ENCODE peak calls at places on chromosomes 5 and 9, in six cellular contexts. W, A, G, E, D and K are unnamed samples.

GRCh38 chr9:95769473-95769872 is 106.0 kb upstream of the ERCC6L2 start:
- DNase-seq in G (no peak), D (no peak), A (no peak), W (no peak), E (no peak), K (no peak)

GRCh38 chr5:9554122-9554521 is 8.2 kb upstream of the SEMA5A start:
- DNase-seq in D (no peak), E (no peak), G (no peak), W (no peak), A (no peak), K (no peak)

GRCh38 chr5:58671155-58671554 is 88.3 kb downstream of the RAB3C start:
- DNase-seq in G (no peak), A (no peak), E (no peak), W (no peak), D (no peak), K (no peak)

GRCh38 chr9:16721972-16722371 is 148.5 kb downstream of the BNC2 start:
- DNase-seq in D (no peak), G (no peak), A (no peak), E (no peak), W (no peak), K (peak; percentile 56)

GRCh38 chr9:132295181-132295580 is 59.6 kb downstream of the SETX start:
- DNase-seq in G (no peak), E (no peak), W (no peak), D (no peak), A (no peak), K (no peak)

GRCh38 chr9:106800691-106801090 is 62.3 kb upstream of the ZNF462 start:
- DNase-seq in A (no peak), W (no peak), G (no peak), E (no peak), D (no peak), K (no peak)

GRCh38 chr5:172565455-172565854 is 75.6 kb upstream of the NEURL1B start:
- DNase-seq in A (no peak), E (no peak), G (no peak), D (no peak), W (no peak), K (no peak)

GRCh38 chr5:98570010-98570409 is 203.5 kb upstream of the RGMB start:
- DNase-seq in G (no peak), W (no peak), D (no peak), A (no peak), E (no peak), K (peak; percentile 52)

GRCh38 chr5:59099270-59099994 is 516.6 kb downstream of the RAB3C start:
- DNase-seq in A (no peak), W (no peak), E (no peak), G (no peak), D (peak; percentile 5), K (no peak)

GRCh38 chr5:21254161-21254560 is 1266.2 kb upstream of the CDH18 start:
- DNase-seq in D (no peak), W (no peak), A (no peak), G (no peak), E (no peak), K (no peak)

GRCh38 chr5:163874431-163874830 is 369.0 kb downstream of the MAT2B start:
- DNase-seq in A (no peak), G (no peak), W (no peak), E (no peak), D (no peak), K (no peak)

GRCh38 chr5:163878490-163878889 is 373.1 kb downstream of the MAT2B start:
- DNase-seq in D (no peak), W (no peak), G (no peak), A (no peak), E (no peak), K (no peak)

GRCh38 chr5:163880307-163880706 is 374.9 kb downstream of the MAT2B start:
- DNase-seq in G (no peak), D (no peak), E (no peak), A (no peak), W (no peak), K (no peak)
- TF ChIP-seq MAX in G (no peak), D (no peak), E (no peak), A (no peak), W (no peak), K (no peak)

GRCh38 chr9:34591091-34591910 is 1.8 kb upstream of the CNTFR start:
- DNase-seq in D (peak; percentile 47), G (no peak), A (peak; percentile 33), W (peak; percentile 84), E (no peak), K (peak; percentile 70)

GRCh38 chr9:34594177-34594576 is 4.7 kb upstream of the CNTFR start:
- DNase-seq in E (no peak), G (no peak), D (no peak), W (no peak), A (no peak), K (no peak)

GRCh38 chr9:34592895-34593601 is 3.5 kb upstream of the CNTFR start:
- DNase-seq in A (no peak), G (no peak), W (no peak), E (no peak), D (no peak), K (no peak)

GRCh38 chr9:34590376-34591090 is 1.0 kb upstream of the CNTFR start:
- DNase-seq in D (no peak), W (no peak), G (no peak), E (no peak), A (no peak), K (peak; percentile 19)

GRCh38 chr9:34591911-34592866 is 2.7 kb upstream of the CNTFR start:
- DNase-seq in G (no peak), A (no peak), D (no peak), E (no peak), W (no peak), K (no peak)
- TF ChIP-seq EZH2 in G (no peak), A (no peak), D (no peak), E (no peak), W (no peak), K (no peak)

DNA sequence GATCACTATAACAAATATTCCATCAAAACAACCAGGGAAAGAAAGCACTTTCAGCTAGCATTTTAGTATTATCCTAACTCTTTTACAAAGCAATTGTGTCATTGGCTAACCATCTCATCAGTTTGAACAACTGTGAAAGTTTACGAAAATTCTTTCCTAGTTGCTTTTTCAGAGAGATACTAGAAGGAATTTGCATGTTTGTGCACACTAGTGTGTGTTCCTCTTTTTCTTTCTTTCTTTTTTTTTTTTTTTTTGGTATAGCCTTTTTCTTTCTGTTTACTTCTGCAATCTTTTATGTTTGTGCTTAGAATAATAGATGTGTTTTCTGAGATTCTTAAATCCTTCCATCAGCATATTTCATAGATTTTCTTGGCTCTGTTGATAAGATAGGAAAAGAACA is 124.7 kb upstream of the SEMA6A start:
- DNase-seq in A (no peak), G (no peak), E (no peak), W (no peak), D (no peak), K (no peak)
- TF ChIP-seq CTCF in A (no peak), G (no peak), E (no peak), W (no peak), D (no peak), K (no peak)

DNA sequence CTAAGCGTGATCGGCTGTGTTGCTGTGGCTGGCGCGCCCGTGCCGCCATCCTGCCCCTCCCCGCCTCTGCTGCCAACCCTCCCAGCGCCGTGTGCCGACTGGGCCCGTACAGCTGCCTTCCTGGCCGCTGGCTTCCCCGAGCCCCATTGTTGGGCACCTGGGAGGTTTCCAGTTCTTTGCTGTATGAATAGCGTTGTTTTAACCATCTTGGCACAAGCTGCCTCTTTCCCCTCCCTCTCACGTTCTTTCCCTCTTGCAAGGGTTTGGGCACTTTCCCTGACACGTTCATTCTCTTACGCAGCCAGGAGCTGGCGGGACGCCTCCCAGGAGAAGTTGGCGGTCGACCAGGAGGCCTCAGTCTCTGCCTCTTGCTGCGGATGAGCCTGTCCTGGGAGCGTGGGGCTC is 43.1 kb upstream of the RXRA start:
- DNase-seq in W (no peak), D (no peak), A (no peak), G (no peak), E (no peak), K (peak; percentile 28)
- TF ChIP-seq MAX in W (no peak), D (no peak), A (no peak), G (no peak), E (no peak), K (no peak)